ENCODE peak calls at places on chromosomes 3 and 15, in nine cellular contexts. S is keratinocyte, N is Karpas-422, W is cardiac muscle cell, J is A549, B is uterus, Q is left ventricle myocardium inferior, V is mucosa of descending colon, X is IMR-90. M is an unnamed sample. For H3K4me1, the result is how much of the 10 kb centered on the place peaks cover.

GRCh38 chr15:51714162-51714561 is 23.3 kb downstream of the LYSMD2 start:
- DNase-seq in S (no peak), N (no peak), W (no peak), J (no peak), B (no peak), Q (no peak), V (no peak), X (no peak), M (no peak)

GRCh38 chr15:101447168-101447533 is 42.4 kb downstream of the PCSK6 start:
- DNase-seq in S (no peak), N (no peak), W (no peak), J (no peak), B (no peak), Q (no peak), V (no peak), X (no peak), M (no peak)

GRCh38 chr3:58387650-58388546 is 45.7 kb downstream of the PDHB start:
- DNase-seq in S (no peak), N (no peak), W (no peak), J (no peak), B (no peak), Q (no peak), V (no peak), X (no peak), M (no peak)

GRCh38 chr3:42497009-42497731 is 5.3 kb upstream of the VIPR1 start:
- DNase-seq in S (no peak), N (no peak), W (peak), J (peak), B (no peak), Q (no peak), V (no peak), X (peak), M (peak)

GRCh38 chr15:44719293-44719999 is 8.1 kb downstream of the B2M start:
- DNase-seq in S (no peak), N (peak), W (no peak), J (no peak), B (no peak), Q (no peak), V (no peak), X (peak), M (no peak)

GRCh38 chr3:12473503-12473902 is 10.8 kb upstream of the TSEN2 start:
- DNase-seq in S (no peak), N (no peak), W (no peak), J (no peak), B (no peak), Q (no peak), V (no peak), X (no peak), M (no peak)

GRCh38 chr3:107124885-107125284 is 252.4 kb upstream of the CCDC54 start:
- DNase-seq in S (no peak), N (no peak), W (no peak), J (no peak), B (peak), Q (peak), V (no peak), X (peak), M (no peak)

GRCh38 chr3:9067352-9067975 is 104.2 kb upstream of the RAD18 start:
- DNase-seq in S (no peak), N (peak), W (peak), J (peak), B (peak), Q (no peak), V (no peak), X (peak), M (no peak)

GRCh38 chr3:44048196-44048924 is 193.3 kb upstream of the TOPAZ1 start:
- DNase-seq in S (no peak), N (no peak), W (no peak), J (no peak), B (no peak), Q (no peak), V (no peak), X (no peak), M (no peak)

GRCh38 chr3:113283306-113283705 is 71.9 kb downstream of the BOC start:
- DNase-seq in S (no peak), N (no peak), W (no peak), J (no peak), B (no peak), Q (no peak), V (no peak), X (no peak), M (no peak)

GRCh38 chr15:74709011-74709410 is 13.2 kb upstream of the EDC3 start:
- DNase-seq in S (no peak), N (peak), W (no peak), J (no peak), B (no peak), Q (no peak), V (no peak), X (no peak), M (no peak)

GRCh38 chr3:172717493-172718088 is 6.7 kb upstream of the NCEH1 start:
- DNase-seq in S (no peak), N (peak), W (no peak), J (peak), B (no peak), Q (no peak), V (no peak), X (no peak), M (no peak)

GRCh38 chr3:169348981-169349942 is 314.2 kb downstream of the MECOM start:
- DNase-seq in S (peak), N (no peak), W (no peak), J (no peak), B (no peak), Q (no peak), V (no peak), X (peak), M (no peak)

GRCh38 chr3:159080236-159080635 is 278.4 kb downstream of the MFSD1 start:
- DNase-seq in S (no peak), N (no peak), W (no peak), J (no peak), B (no peak), Q (no peak), V (no peak), X (no peak), M (no peak)

GRCh38 chr3:195212033-195212748 is 58.8 kb downstream of the XXYLT1 start:
- DNase-seq in S (no peak), N (no peak), W (no peak), J (no peak), B (peak), Q (no peak), V (no peak), X (no peak), M (no peak)

GRCh38 chr3:38084969-38085942 is 46.2 kb downstream of the DLEC1 start:
- DNase-seq in S (no peak), N (no peak), W (no peak), J (no peak), B (no peak), Q (no peak), V (no peak), X (no peak), M (no peak)

GRCh38 chr15:48781002-48781401 is 29.9 kb downstream of the CEP152 start:
- DNase-seq in S (no peak), N (no peak), W (no peak), J (no peak), B (no peak), Q (no peak), V (no peak), X (peak), M (no peak)

GRCh38 chr3:185162634-185163033 is 9.8 kb upstream of the C3orf70 start:
- DNase-seq in S (no peak), N (no peak), W (no peak), J (no peak), B (no peak), Q (no peak), V (no peak), X (no peak), M (no peak)

GRCh38 chr3:16102905-16103364 is 71.5 kb upstream of the GALNT15 start:
- DNase-seq in S (no peak), N (no peak), W (no peak), J (peak), B (no peak), Q (no peak), V (no peak), X (peak), M (no peak)

GRCh38 chr3:34012102-34012461 is 213.7 kb downstream of the PDCD6IP start:
- DNase-seq in S (peak), N (no peak), W (no peak), J (peak), B (no peak), Q (no peak), V (no peak), X (peak), M (no peak)

GRCh38 chr3:184169896-184170875 is 4.5 kb upstream of the AP2M1 start:
- DNase-seq in S (no peak), N (no peak), W (no peak), J (no peak), B (no peak), Q (no peak), V (no peak), X (no peak), M (no peak)

GRCh38 chr15:39833515-39833981 is 50.9 kb upstream of the FSIP1 start:
- DNase-seq in S (no peak), N (no peak), W (no peak), J (no peak), B (no peak), Q (no peak), V (no peak), X (peak), M (no peak)

GRCh38 chr15:94205366-94205765 is 26.0 kb upstream of the MCTP2 start:
- DNase-seq in S (no peak), N (no peak), W (no peak), J (no peak), B (no peak), Q (no peak), V (no peak), X (peak), M (no peak)

GRCh38 chr15:75659928-75660645 is 12.4 kb downstream of the SNX33 start:
- DNase-seq in S (no peak), N (no peak), W (no peak), J (no peak), B (no peak), Q (no peak), V (no peak), X (no peak), M (no peak)

GRCh38 chr3:134357914-134358811 is 16.1 kb downstream of the AMOTL2 start:
- DNase-seq in S (no peak), N (peak), W (peak), J (peak), B (peak), Q (no peak), V (peak), X (peak), M (peak)

GRCh38 chr15:24054547-24055245 is 367.6 kb upstream of the NDN start:
- DNase-seq in S (no peak), N (no peak), W (peak), J (no peak), B (no peak), Q (no peak), V (peak), X (no peak), M (no peak)

GRCh38 chr3:133896002-133896761 is 500 bp upstream of the RAB6B start:
- DNase-seq in S (no peak), N (no peak), W (peak), J (no peak), B (no peak), Q (no peak), V (no peak), X (no peak), M (no peak)

GRCh38 chr3:20320489-20320888 is 134.5 kb upstream of the SGO1 start:
- DNase-seq in S (no peak), N (no peak), W (no peak), J (no peak), B (no peak), Q (no peak), V (no peak), X (no peak), M (no peak)

GRCh38 chr3:137105277-137105977 is 147.6 kb downstream of the IL20RB start:
- DNase-seq in S (no peak), N (peak), W (peak), J (peak), B (no peak), Q (no peak), V (no peak), X (peak), M (no peak)

GRCh38 chr3:109072208-109072607 is 45.7 kb downstream of the MORC1 start:
- DNase-seq in S (no peak), N (no peak), W (peak), J (no peak), B (no peak), Q (no peak), V (no peak), X (no peak), M (no peak)

GRCh38 chr15:80182611-80183210 is 29.9 kb downstream of the FAH start:
- DNase-seq in S (no peak), N (no peak), W (peak), J (no peak), B (no peak), Q (no peak), V (no peak), X (peak), M (no peak)

GRCh38 chr3:23320586-23321570 is 117.8 kb downstream of the UBE2E2 start:
- DNase-seq in S (no peak), N (no peak), W (no peak), J (no peak), B (no peak), Q (no peak), V (no peak), X (no peak), M (no peak)

GRCh38 chr3:151328298-151329036 is 882 bp downstream of the P2RY13 start:
- DNase-seq in S (no peak), N (no peak), W (no peak), J (peak), B (no peak), Q (no peak), V (no peak), X (no peak), M (no peak)

GRCh38 chr3:38331257-38332022 is 15.1 kb upstream of the XYLB start:
- DNase-seq in S (no peak), N (no peak), W (no peak), J (no peak), B (no peak), Q (no peak), V (no peak), X (no peak), M (no peak)

GRCh38 chr3:173411288-173412064 is 13.9 kb downstream of the NLGN1 start:
- DNase-seq in S (no peak), N (peak), W (peak), J (peak), B (no peak), Q (no peak), V (no peak), X (peak), M (no peak)

GRCh38 chr3:16410659-16411058 is 102.8 kb downstream of the RFTN1 start:
- DNase-seq in S (no peak), N (no peak), W (peak), J (no peak), B (no peak), Q (no peak), V (no peak), X (no peak), M (no peak)

GRCh38 chr3:128555098-128555825 is 62.3 kb upstream of the GATA2 start:
- DNase-seq in S (no peak), N (no peak), W (no peak), J (no peak), B (peak), Q (peak), V (no peak), X (no peak), M (peak)

GRCh38 chr15:81296673-81297072 is 27.3 kb downstream of the STARD5 start:
- DNase-seq in S (no peak), N (peak), W (no peak), J (no peak), B (no peak), Q (peak), V (peak), X (no peak), M (no peak)

GRCh38 chr15:81296218-81296617 is 27.7 kb downstream of the STARD5 start:
- DNase-seq in S (no peak), N (no peak), W (no peak), J (no peak), B (no peak), Q (no peak), V (no peak), X (no peak), M (no peak)

GRCh38 chr15:81298606-81299005 is 25.3 kb downstream of the STARD5 start:
- DNase-seq in S (no peak), N (no peak), W (no peak), J (no peak), B (no peak), Q (no peak), V (no peak), X (no peak), M (no peak)

GRCh38 chr15:81297580-81298575 is 26.1 kb downstream of the STARD5 start:
- DNase-seq in S (no peak), N (no peak), W (no peak), J (no peak), B (no peak), Q (no peak), V (no peak), X (no peak), M (peak)

DNA sequence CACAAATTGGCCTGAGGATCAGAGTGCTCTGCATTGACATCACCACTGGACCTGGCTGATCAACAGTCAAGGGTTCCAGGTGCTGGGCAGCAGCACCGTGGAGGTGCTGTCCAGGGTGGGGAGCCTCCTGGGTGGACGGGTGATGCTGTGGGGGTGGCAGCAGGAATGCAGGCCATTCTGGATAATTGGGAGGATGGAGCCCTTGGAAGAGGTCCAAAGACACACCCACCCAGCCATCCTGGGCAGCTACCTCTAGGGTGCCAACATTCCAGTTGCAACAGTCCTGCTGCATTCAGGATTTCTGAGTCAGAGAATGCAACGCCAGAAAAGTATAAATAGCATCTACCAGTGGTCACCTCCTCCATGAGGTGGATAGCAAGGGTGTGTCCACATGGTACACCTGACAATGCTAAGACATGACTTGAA is 26.8 kb downstream of the STARD5 start:
- DNase-seq in S (peak), N (no peak), W (no peak), J (peak), B (no peak), Q (no peak), V (no peak), X (peak), M (peak)
- H3K4me1 ChIP-seq in S (under half), N (under half), W (under half), J (under half), B (under half), Q (under half), V (under half), X (under half), M (under half)

GRCh38 chr3:141070229-141070628 is 19.1 kb downstream of the SPSB4 start:
- DNase-seq in S (no peak), N (no peak), W (no peak), J (no peak), B (no peak), Q (no peak), V (no peak), X (no peak), M (no peak)
- H3K4me3 ChIP-seq in S (no peak), N (no peak), W (no peak), J (no peak), B (no peak), Q (no peak), V (no peak), X (no peak), M (no peak)

DNA sequence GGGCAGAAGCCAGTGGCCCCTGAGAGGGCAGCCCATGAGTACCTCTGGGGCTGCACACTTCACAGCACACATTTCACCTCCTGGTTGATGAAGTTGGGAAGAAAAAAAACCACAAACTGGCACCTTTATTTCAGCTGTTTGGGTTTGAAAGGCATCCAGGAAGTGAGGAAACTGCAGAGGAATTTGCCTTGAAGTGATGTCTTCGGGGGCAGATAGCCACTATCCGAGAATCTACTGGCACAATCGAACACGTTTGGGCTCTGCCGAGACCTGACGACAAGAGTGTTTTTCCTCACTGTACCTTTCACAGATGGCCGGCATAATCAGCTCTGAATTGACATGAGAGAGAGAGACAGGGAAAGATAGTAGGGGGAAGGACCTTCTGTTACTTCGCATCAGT is 59.7 kb downstream of the LRIG1 start:
- DNase-seq in S (no peak), N (no peak), W (no peak), J (no peak), B (no peak), Q (no peak), V (no peak), X (peak), M (no peak)
- H3K4me1 ChIP-seq in S (half or more), N (half or more), W (under half), J (under half), B (under half), Q (half or more), V (half or more), X (under half), M (under half)

GRCh38 chr15:62068071-62068786 is 1.5 kb downstream of the C2CD4A start:
- DNase-seq in S (no peak), N (no peak), W (peak), J (peak), B (peak), Q (peak), V (peak), X (no peak), M (peak)

GRCh38 chr15:62066663-62067447 is at the start of gene C2CD4A:
- DNase-seq in S (no peak), N (peak), W (peak), J (peak), B (peak), Q (peak), V (peak), X (peak), M (peak)

GRCh38 chr15:62069551-62069950 is 2.8 kb downstream of the C2CD4A start:
- DNase-seq in S (no peak), N (no peak), W (no peak), J (no peak), B (no peak), Q (no peak), V (no peak), X (no peak), M (no peak)

GRCh38 chr15:62067448-62068044 is 769 bp downstream of the C2CD4A start:
- DNase-seq in S (no peak), N (no peak), W (peak), J (peak), B (peak), Q (peak), V (peak), X (no peak), M (peak)

GRCh38 chr15:62068787-62069170 is 2.0 kb downstream of the C2CD4A start:
- DNase-seq in S (no peak), N (no peak), W (no peak), J (no peak), B (no peak), Q (no peak), V (no peak), X (no peak), M (no peak)
- H3K4me3 ChIP-seq in S (no peak), N (no peak), W (peak), J (peak), B (peak), Q (peak), V (no peak), X (no peak), M (peak)

GRCh38 chr3:111765136-111765535 is 93.9 kb upstream of the PHLDB2 start:
- DNase-seq in S (no peak), N (no peak), W (no peak), J (no peak), B (no peak), Q (no peak), V (no peak), X (no peak), M (no peak)

GRCh38 chr3:111763101-111763500 is 96.0 kb upstream of the PHLDB2 start:
- DNase-seq in S (no peak), N (peak), W (no peak), J (no peak), B (no peak), Q (no peak), V (no peak), X (no peak), M (no peak)

GRCh38 chr3:111763968-111764367 is 95.1 kb upstream of the PHLDB2 start:
- DNase-seq in S (no peak), N (no peak), W (no peak), J (no peak), B (no peak), Q (no peak), V (no peak), X (peak), M (no peak)

GRCh38 chr3:111762535-111762934 is 96.5 kb upstream of the PHLDB2 start:
- DNase-seq in S (no peak), N (peak), W (no peak), J (no peak), B (no peak), Q (no peak), V (no peak), X (peak), M (no peak)

GRCh38 chr3:111764645-111765091 is 94.4 kb upstream of the PHLDB2 start:
- DNase-seq in S (no peak), N (no peak), W (no peak), J (peak), B (no peak), Q (no peak), V (no peak), X (peak), M (no peak)
- H3K4me1 ChIP-seq in S (half or more), N (half or more), W (under half), J (half or more), B (under half), Q (half or more), V (under half), X (under half), M (under half)

DNA sequence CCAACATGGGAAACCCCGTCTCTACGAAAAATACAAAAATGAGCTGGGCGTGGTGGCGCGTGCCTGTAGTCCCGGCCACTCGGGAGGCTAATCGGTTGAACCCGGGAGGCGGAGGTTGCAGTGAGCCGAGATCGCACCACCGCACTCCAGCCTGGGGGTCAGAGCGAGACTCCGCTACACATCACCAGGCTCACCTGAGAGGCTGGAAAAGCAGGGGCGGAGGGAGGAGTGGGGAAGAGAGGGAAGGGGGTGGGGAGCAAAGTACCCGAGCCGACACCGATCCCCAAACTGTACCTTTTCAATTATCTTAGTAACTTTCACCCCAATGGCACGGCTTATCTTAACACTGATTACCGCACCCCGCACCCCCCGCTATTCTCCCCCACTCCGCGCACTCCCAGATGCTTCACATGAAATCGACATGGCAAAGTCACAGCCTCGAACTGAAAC is 46.4 kb upstream of the SYNM start:
- DNase-seq in S (no peak), N (no peak), W (no peak), J (no peak), B (no peak), Q (no peak), V (no peak), X (no peak), M (no peak)
- H3K4me3 ChIP-seq in S (peak), N (no peak), W (peak), J (peak), B (peak), Q (peak), V (no peak), X (peak), M (no peak)